ENCODE peak calls at places on chromosomes 16 and 17, in nine cellular contexts. C is stimulated activated CD8-positive, alpha-beta memory T cell treated with anti-CD3 and anti-CD28 coated beads, Interleukin-7, amount 100 ng/mL, for 48 hours; G is spleen; S is T47D; Z is T-helper 9 cell; I is progenitor cell of endocrine pancreas; F is glutamatergic neuron; K is T-helper 1 cell; D is naive thymus-derived CD8-positive, alpha-beta T cell. L is an unnamed sample.

GRCh38 chr17:64628641-64629040 is 33.5 kb downstream of the SMURF2 start:
- DNase-seq in C (no peak), G (no peak), S (no peak), Z (no peak), I (no peak), F (no peak), K (peak), D (no peak), L (no peak)

GRCh38 chr17:1122681-1123396 is 56.9 kb downstream of the ABR start:
- DNase-seq in C (peak), G (peak), S (peak), Z (peak), I (peak), F (peak), K (peak), D (peak), L (no peak)

GRCh38 chr16:51155901-51156810 is 5.1 kb upstream of the SALL1 start:
- DNase-seq in C (no peak), G (no peak), S (no peak), Z (no peak), I (peak), F (no peak), K (no peak), D (no peak), L (no peak)

GRCh38 chr17:1638624-1639300 is 6.8 kb downstream of the SCARF1 start:
- DNase-seq in C (no peak), G (no peak), S (no peak), Z (no peak), I (no peak), F (no peak), K (no peak), D (no peak), L (no peak)

GRCh38 chr17:34251186-34251585 is 3.9 kb upstream of the CCL2 start:
- DNase-seq in C (no peak), G (no peak), S (no peak), Z (no peak), I (no peak), F (no peak), K (no peak), D (no peak), L (no peak)

GRCh38 chr16:4511441-4512082 is 27.0 kb downstream of the CDIP1 start:
- DNase-seq in C (no peak), G (peak), S (peak), Z (no peak), I (peak), F (peak), K (no peak), D (no peak), L (no peak)

GRCh38 chr16:56337131-56337857 is 88.1 kb downstream of the AMFR start:
- DNase-seq in C (no peak), G (peak), S (no peak), Z (no peak), I (no peak), F (no peak), K (no peak), D (no peak), L (peak)

GRCh38 chr17:1724351-1724868 is at the start of gene WDR81:
- DNase-seq in C (peak), G (peak), S (peak), Z (peak), I (peak), F (peak), K (peak), D (peak), L (no peak)

GRCh38 chr16:87541004-87541881 is 48.4 kb upstream of the ZCCHC14 start:
- DNase-seq in C (no peak), G (no peak), S (no peak), Z (no peak), I (no peak), F (peak), K (no peak), D (no peak), L (no peak)

GRCh38 chr17:61462734-61463067 is 10.5 kb downstream of the TBX4 start:
- DNase-seq in C (no peak), G (peak), S (no peak), Z (no peak), I (no peak), F (no peak), K (no peak), D (no peak), L (peak)

GRCh38 chr16:85752511-85753420 is 1.9 kb upstream of the C16orf74 start:
- DNase-seq in C (no peak), G (no peak), S (peak), Z (no peak), I (no peak), F (peak), K (no peak), D (no peak), L (no peak)

GRCh38 chr17:8725881-8726280 is 18.8 kb downstream of the CCDC42 start:
- DNase-seq in C (no peak), G (no peak), S (no peak), Z (no peak), I (no peak), F (no peak), K (no peak), D (no peak), L (no peak)

GRCh38 chr17:68733241-68734176 is 132.3 kb upstream of the FAM20A start:
- DNase-seq in C (no peak), G (no peak), S (no peak), Z (no peak), I (no peak), F (no peak), K (no peak), D (no peak), L (no peak)

L was measured in chondrocyte.